ENCODE peak calls at places on chromosomes 16 and 17, in six cellular contexts. U is esophagus squamous epithelium, G is vagina, O is AG04449, X is tibial nerve, V is adrenal gland. D is an unnamed sample.

GRCh38 chr17:62800580-62800979 is 7.5 kb downstream of the MARCHF10 start:
- DNase-seq in V (peak), X (no peak), O (no peak), U (no peak), G (no peak), D (no peak)

GRCh38 chr17:55632236-55632635 is 90.4 kb downstream of the TMEM100 start:
- DNase-seq in U (no peak), G (no peak), X (no peak), V (no peak), O (no peak), D (no peak)

GRCh38 chr16:59892376-59892775 is 1158.3 kb upstream of the GOT2 start:
- DNase-seq in G (no peak), U (no peak), O (no peak), V (no peak), X (no peak), D (no peak)

GRCh38 chr17:6328279-6328678 is 106.6 kb downstream of the AIPL1 start:
- DNase-seq in X (no peak), V (no peak), O (no peak), G (no peak), U (no peak), D (no peak)

GRCh38 chr17:55520402-55520801 is 9.2 kb upstream of the SMIM36 start:
- DNase-seq in G (no peak), O (no peak), U (no peak), X (no peak), V (no peak), D (no peak)

GRCh38 chr16:57512296-57513001 is 23.9 kb downstream of the CCDC102A start:
- DNase-seq in V (no peak), G (no peak), X (no peak), U (no peak), O (no peak), D (no peak)

GRCh38 chr17:5249615-5250014 is 15.0 kb upstream of the SCIMP start:
- DNase-seq in G (no peak), U (no peak), V (peak), O (peak), X (peak), D (no peak)

GRCh38 chr17:62064029-62064790 is 868 bp downstream of the MED13 start:
- DNase-seq in O (no peak), U (no peak), V (no peak), G (no peak), X (no peak), D (no peak)

GRCh38 chr17:78828470-78829185 is 12.0 kb downstream of the USP36 start:
- DNase-seq in X (no peak), O (no peak), U (no peak), G (no peak), V (no peak), D (no peak)

GRCh38 chr16:74497761-74498160 is 76.5 kb upstream of the CLEC18B start:
- DNase-seq in V (no peak), O (no peak), G (no peak), U (no peak), X (no peak), D (no peak)

GRCh38 chr16:84045818-84046470 is 3.3 kb upstream of the SLC38A8 start:
- DNase-seq in G (no peak), U (no peak), X (no peak), O (no peak), V (no peak), D (no peak)

GRCh38 chr16:86932130-86932982 is 354.0 kb downstream of the FOXL1 start:
- DNase-seq in U (no peak), G (no peak), V (no peak), O (no peak), X (no peak), D (no peak)

GRCh38 chr17:58330997-58331814 is 2.6 kb upstream of the TSPOAP1 start:
- DNase-seq in X (no peak), V (no peak), O (no peak), U (no peak), G (no peak), D (peak)

GRCh38 chr16:29702307-29702706 is 23.3 kb downstream of the QPRT start:
- DNase-seq in G (no peak), V (no peak), O (no peak), X (no peak), U (no peak), D (no peak)

GRCh38 chr16:12826559-12826958 is 22.9 kb upstream of the CPPED1 start:
- DNase-seq in X (no peak), O (no peak), G (no peak), U (no peak), V (no peak), D (no peak)

GRCh38 chr17:43018932-43019331 is 3.3 kb downstream of the VAT1 start:
- DNase-seq in V (peak), U (no peak), X (no peak), O (no peak), G (no peak), D (no peak)

GRCh38 chr17:17712268-17712924 is 31.1 kb downstream of the RAI1 start:
- DNase-seq in O (peak), U (no peak), X (no peak), G (no peak), V (no peak), D (no peak)

GRCh38 chr17:15293558-15293957 is 28.4 kb upstream of the PMP22 start:
- DNase-seq in X (no peak), V (no peak), G (no peak), O (no peak), U (no peak), D (no peak)

GRCh38 chr17:67615011-67615561 is 102.7 kb upstream of the NOL11 start:
- DNase-seq in V (peak), G (no peak), O (no peak), U (no peak), X (no peak), D (no peak)

GRCh38 chr17:64343833-64344637 is 46.6 kb downstream of the PECAM1 start:
- DNase-seq in O (peak), G (no peak), V (peak), X (no peak), U (no peak), D (peak)

GRCh38 chr16:27238016-27238587 is 30.5 kb downstream of the NSMCE1 start:
- DNase-seq in O (no peak), G (no peak), X (no peak), V (no peak), U (no peak), D (no peak)

GRCh38 chr17:58703137-58703846 is 10.9 kb downstream of the RAD51C start:
- DNase-seq in G (no peak), U (no peak), V (no peak), O (peak), X (no peak), D (no peak)

GRCh38 chr17:66983414-66984021 is 19.0 kb downstream of the CACNG4 start:
- DNase-seq in G (no peak), V (no peak), O (no peak), X (no peak), U (no peak), D (no peak)

GRCh38 chr17:31724026-31724425 is 135.0 kb downstream of the COPRS start:
- DNase-seq in G (no peak), O (no peak), U (no peak), X (no peak), V (peak), D (no peak)

GRCh38 chr17:2593846-2594656 is 597 bp downstream of the PAFAH1B1 start:
- DNase-seq in X (peak), V (peak), O (no peak), U (peak), G (no peak), D (peak)

GRCh38 chr17:2591040-2591640 is 2.3 kb upstream of the PAFAH1B1 start:
- DNase-seq in U (no peak), V (no peak), O (no peak), G (no peak), X (no peak), D (no peak)

GRCh38 chr17:2594657-2595085 is 1.2 kb downstream of the PAFAH1B1 start:
- DNase-seq in X (no peak), U (no peak), V (no peak), G (no peak), O (no peak), D (no peak)

GRCh38 chr17:2595200-2595599 is 1.7 kb downstream of the PAFAH1B1 start:
- DNase-seq in U (no peak), X (no peak), V (no peak), G (no peak), O (no peak), D (no peak)

DNA sequence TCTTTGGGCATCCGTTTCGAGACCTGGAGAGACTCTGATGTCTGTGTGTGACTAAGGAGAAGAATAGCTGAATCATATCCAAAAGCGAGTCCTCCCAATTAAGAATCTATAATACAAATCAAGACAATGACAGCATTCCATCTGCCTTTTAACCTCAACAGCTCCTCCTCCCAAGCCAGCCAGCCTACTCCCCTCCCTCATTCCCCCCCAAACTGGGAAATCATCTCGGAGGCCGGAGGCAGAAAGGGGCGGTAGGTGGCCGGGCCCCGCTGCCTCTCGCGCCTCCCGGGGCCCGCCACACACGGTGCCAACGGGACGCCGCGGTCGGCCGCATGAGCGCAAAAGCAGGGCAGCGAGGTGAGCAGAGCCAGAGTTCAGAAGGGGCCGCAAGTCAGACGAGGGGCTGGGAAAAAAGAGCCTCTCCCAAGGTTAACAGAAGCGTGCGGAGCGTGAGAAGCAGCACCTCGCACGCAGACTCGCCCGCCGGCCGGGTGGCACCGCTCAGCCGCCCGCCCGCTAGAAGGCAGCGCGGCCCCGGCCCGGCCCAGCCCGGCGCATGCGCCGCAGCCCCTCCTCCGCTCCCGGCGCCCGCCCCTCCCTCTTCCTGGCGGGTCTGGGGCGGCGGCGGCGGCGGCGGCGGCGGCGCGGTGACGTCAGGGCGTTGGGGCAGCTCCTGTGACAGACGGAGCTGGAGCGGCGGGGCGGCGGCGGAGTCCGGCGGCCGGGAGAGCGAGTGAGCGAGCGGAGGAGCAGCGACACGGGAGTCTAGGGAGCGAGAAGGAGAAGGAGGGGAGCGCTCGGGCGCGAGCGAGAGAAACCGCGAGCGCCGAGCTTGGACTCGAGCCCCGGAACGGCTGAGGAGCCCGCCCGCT is at the start of gene PAFAH1B1:
- DNase-seq in O (no peak), V (peak), U (peak), G (no peak), X (peak), D (peak)
- TF ChIP-seq CTCF in O (peak), V (no peak), U (no peak), G (peak), X (no peak), D (peak)

GRCh38 chr17:51155416-51155815 is 2.1 kb downstream of the NME1 start:
- DNase-seq in X (no peak), U (no peak), G (no peak), V (no peak), O (no peak), D (no peak)

GRCh38 chr17:51150932-51151331 is 2.4 kb upstream of the NME1 start:
- DNase-seq in U (no peak), G (no peak), X (no peak), O (no peak), V (no peak), D (no peak)

GRCh38 chr17:51153210-51154072 is at the start of gene NME1:
- DNase-seq in U (peak), G (peak), X (peak), O (peak), V (peak), D (peak)

GRCh38 chr17:51154176-51154575 is 817 bp downstream of the NME1 start:
- DNase-seq in O (no peak), U (no peak), V (no peak), X (no peak), G (no peak), D (no peak)

GRCh38 chr17:51152766-51153209 is 571 bp upstream of the NME1 start:
- DNase-seq in X (no peak), V (no peak), G (no peak), U (no peak), O (no peak), D (no peak)
- H3K4me3 ChIP-seq in X (peak), V (peak), G (peak), U (peak), O (peak), D (peak)

GRCh38 chr16:62913333-62913732 is 877.1 kb upstream of the CDH8 start:
- DNase-seq in U (no peak), V (no peak), O (no peak), X (no peak), G (no peak), D (no peak)
- TF ChIP-seq CTCF in U (no peak), V (no peak), O (no peak), X (no peak), G (no peak), D (no peak)

DNA sequence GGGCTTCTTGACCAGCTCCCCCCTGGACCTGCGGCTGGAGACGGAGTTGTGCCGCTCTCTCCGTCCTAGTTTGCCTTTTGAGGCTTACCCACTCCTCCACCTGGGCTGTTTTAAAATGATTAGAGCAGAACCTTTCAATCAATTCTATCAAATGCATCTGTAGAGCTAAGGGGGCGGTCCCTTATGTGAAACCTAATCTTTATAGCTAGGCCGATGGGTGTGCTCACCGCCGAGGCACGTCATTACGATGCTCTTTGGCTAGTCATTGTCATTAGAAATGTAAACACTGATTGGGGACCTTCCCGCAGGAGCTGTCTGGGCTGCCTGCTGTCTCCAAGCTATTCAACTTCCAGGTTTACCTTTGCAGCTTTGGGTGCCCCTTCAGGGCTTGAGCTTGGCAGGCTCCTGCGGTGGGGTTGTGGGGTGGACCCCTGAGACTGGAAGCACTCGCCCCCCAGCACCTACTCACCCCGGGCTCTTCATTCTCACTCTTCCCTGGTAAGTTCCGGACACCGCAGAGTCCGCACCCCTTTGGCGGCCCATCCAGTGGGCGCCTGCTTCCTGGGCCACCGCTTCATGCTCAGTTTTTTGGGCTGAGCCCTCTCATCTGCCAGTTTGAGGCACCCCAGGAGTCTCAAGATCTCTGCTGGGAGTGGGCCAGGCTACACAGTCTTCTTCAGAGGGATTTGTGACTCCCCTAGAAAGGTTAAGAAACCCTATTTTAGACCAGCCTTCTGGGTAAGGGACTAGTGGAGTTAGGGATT is 20.9 kb upstream of the IL17C start:
- DNase-seq in V (no peak), U (no peak), G (no peak), X (no peak), O (no peak), D (no peak)
- H3K4me3 ChIP-seq in V (no peak), U (no peak), G (no peak), X (no peak), O (no peak), D (no peak)

GRCh38 chr17:73693016-73693545 is 48.8 kb upstream of the SDK2 start:
- DNase-seq in O (no peak), G (no peak), U (no peak), X (no peak), V (no peak), D (no peak)

GRCh38 chr17:73697872-73698271 is 53.6 kb upstream of the SDK2 start:
- DNase-seq in U (no peak), V (peak), X (no peak), G (no peak), O (no peak), D (no peak)

GRCh38 chr17:73696251-73696650 is 52.0 kb upstream of the SDK2 start:
- DNase-seq in X (no peak), O (no peak), G (no peak), U (no peak), V (peak), D (no peak)

GRCh38 chr17:73694491-73694890 is 50.2 kb upstream of the SDK2 start:
- DNase-seq in X (no peak), O (no peak), G (peak), U (no peak), V (no peak), D (no peak)

GRCh38 chr17:73695035-73695738 is 50.9 kb upstream of the SDK2 start:
- DNase-seq in X (no peak), V (no peak), U (no peak), G (peak), O (no peak), D (no peak)
- TF ChIP-seq CTCF in X (no peak), V (no peak), U (no peak), G (no peak), O (no peak), D (no peak)

DNA sequence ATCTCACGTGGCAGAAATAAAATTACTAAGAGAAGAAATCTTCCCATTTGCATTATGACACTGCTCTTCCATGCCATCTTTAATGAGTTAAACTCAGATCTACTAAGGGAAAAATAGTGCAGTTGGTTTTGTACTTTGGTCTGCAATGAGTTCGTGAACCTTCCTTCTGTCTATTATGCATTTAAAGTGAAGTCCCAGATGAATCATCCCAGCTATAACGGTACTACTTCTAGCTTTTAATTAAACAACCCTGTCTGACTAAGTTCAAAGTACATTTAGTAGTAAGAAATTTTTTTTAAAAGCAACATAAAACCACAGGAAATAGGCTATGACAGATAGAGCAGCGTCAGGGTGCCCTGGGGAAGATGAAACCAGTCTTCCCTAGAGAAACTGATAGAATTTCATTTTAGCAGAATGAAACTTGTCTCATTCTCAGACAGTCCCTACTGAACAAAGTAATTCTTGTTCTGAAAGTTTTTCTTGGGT is 1.8 kb downstream of the TMIGD1 start:
- DNase-seq in O (peak), V (no peak), U (no peak), G (no peak), X (no peak), D (no peak)
- H3K4me3 ChIP-seq in O (no peak), V (no peak), U (no peak), G (no peak), X (no peak), D (no peak)

DNA sequence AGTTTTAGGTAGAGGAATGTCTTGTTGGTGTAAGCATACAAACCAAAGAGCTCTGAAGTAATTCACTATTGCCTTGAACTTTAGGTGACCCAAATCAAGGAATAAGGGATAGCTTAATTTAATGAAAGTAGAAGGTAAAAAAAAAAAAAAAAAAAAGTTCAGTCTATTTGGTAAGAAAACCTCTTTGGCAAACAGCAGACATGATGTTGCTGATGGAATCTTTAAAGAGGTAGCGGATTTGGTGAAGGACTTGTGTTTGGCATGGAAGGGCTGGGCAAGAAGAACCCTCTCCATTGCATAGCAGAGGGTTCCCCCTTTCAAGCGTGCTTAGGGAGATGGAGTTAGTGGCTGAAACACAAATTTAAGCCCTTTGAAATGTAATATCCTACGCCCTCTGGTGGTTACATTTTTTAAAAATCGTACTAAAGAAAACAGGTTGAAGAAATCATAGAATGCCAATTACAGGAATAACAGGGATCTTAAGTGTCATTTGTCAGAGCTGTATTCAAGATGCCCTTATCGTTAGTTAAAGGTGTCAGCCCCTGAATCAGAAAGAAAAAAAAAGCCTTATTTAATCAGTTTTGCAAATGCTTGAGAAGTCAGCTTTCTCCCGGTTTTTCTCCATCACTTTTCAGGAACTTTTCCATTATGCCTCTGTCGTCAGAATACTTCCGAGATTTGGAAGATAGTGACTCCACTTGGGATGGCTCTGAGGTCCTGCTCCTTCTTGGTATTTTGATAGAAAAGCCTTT is 383.1 kb downstream of the KCNJ2 start:
- DNase-seq in X (no peak), V (no peak), G (no peak), O (no peak), U (no peak), D (no peak)
- TF ChIP-seq CTCF in X (peak), V (peak), G (peak), O (no peak), U (peak), D (peak)

DNA sequence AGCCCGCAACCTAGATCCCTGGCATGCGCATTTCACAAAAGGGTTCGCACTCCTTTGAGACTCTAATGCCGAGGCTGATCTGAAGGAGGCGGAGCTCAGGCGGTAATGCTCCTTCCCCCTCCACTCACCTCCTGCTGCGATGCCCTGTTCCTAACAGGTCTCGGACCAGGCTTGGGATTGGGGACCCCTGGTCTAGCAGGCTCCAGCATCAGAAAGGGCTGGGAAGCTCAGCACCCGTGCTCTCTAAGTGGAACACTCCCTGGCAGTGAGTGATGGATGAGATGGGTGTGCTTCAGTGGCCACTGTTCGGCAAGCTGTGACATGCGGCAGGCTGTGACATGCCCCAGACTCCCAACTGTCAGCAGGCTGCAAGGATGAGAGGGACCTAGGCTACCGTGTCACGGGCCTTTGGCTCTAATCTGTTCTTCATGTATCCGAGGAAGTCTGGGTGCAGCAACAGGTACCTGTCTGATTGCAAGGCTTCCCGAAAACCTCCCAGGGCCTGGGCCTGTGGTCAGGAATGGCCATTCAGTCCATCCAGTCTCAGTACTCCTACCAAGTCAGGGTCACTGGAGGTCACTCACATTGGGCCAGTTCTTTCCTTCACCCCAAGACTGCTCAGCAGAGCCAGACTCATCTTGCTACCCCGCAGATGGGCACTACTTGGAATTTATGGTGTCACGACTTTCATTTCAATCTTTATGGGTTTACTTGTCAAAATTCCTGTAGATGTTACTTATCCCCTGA is 1.3 kb upstream of the ST6GALNAC2 start:
- DNase-seq in O (no peak), G (no peak), X (no peak), V (no peak), U (no peak), D (no peak)
- H3K4me3 ChIP-seq in O (no peak), G (no peak), X (no peak), V (no peak), U (peak), D (no peak)

D was measured in left ventricle myocardium inferior.